ENCODE peak calls at places on chromosomes 7 and 10, in five cellular contexts. X, J, U, G and W are unnamed samples. For H3K27me3, the result is how much of the 10 kb centered on the place peaks cover.

GRCh38 chr7:34011017-34011680 is 105.8 kb downstream of the BMPER start:
- DNase-seq in X (no peak), J (no peak), U (no peak), G (peak), W (no peak)

GRCh38 chr7:45594780-45595535 is 20.8 kb downstream of the ADCY1 start:
- DNase-seq in X (no peak), J (no peak), U (no peak), G (no peak), W (no peak)

GRCh38 chr10:5094265-5095205 is at the start of gene AKR1C3:
- DNase-seq in X (peak), J (peak), U (no peak), G (peak), W (no peak)

GRCh38 chr7:158646766-158647474 is 57.7 kb downstream of the NCAPG2 start:
- DNase-seq in X (no peak), J (no peak), U (no peak), G (no peak), W (no peak)

GRCh38 chr7:44622342-44623151 is 16.1 kb downstream of the OGDH start:
- DNase-seq in X (no peak), J (no peak), U (no peak), G (peak), W (peak)

GRCh38 chr7:105677803-105678583 is 96.7 kb upstream of the EFCAB10 start:
- DNase-seq in X (no peak), J (no peak), U (peak), G (no peak), W (peak)

GRCh38 chr7:126791306-126791705 is 461.4 kb downstream of the GRM8 start:
- DNase-seq in X (no peak), J (no peak), U (no peak), G (no peak), W (no peak)

GRCh38 chr7:65216469-65216868 is 157.2 kb upstream of the ZNF92 start:
- DNase-seq in X (no peak), J (no peak), U (peak), G (peak), W (peak)

GRCh38 chr10:132030898-132031463 is 34.8 kb upstream of the JAKMIP3 start:
- DNase-seq in X (no peak), J (no peak), U (no peak), G (no peak), W (no peak)

GRCh38 chr7:15332962-15333361 is 228.9 kb downstream of the AGMO start:
- DNase-seq in X (no peak), J (no peak), U (no peak), G (no peak), W (no peak)

GRCh38 chr7:116447980-116448839 is 51.3 kb upstream of the CAV2 start:
- DNase-seq in X (no peak), J (no peak), U (no peak), G (no peak), W (no peak)

GRCh38 chr10:87961314-87961713 is 97.9 kb downstream of the PTEN start:
- DNase-seq in X (no peak), J (peak), U (no peak), G (peak), W (no peak)

GRCh38 chr10:129400426-129400825 is 66.6 kb upstream of the MGMT start:
- DNase-seq in X (no peak), J (no peak), U (no peak), G (no peak), W (no peak)

GRCh38 chr7:137978464-137979237 is 23.2 kb downstream of the CREB3L2 start:
- DNase-seq in X (peak), J (peak), U (no peak), G (peak), W (no peak)

GRCh38 chr7:1562126-1562525 is 6.1 kb upstream of the TMEM184A start:
- DNase-seq in X (no peak), J (no peak), U (peak), G (no peak), W (no peak)

GRCh38 chr10:92290076-92290836 is 622 bp downstream of the CPEB3 start:
- DNase-seq in X (no peak), J (no peak), U (peak), G (peak), W (no peak)

GRCh38 chr7:25296086-25296485 is 67.8 kb upstream of the NPVF start:
- DNase-seq in X (no peak), J (no peak), U (no peak), G (no peak), W (no peak)
- H3K27me3 ChIP-seq in X (under half), J (under half), U (under half), G (under half), W (under half)

GRCh38 chr10:12540341-12540781 is 191.0 kb downstream of the CAMK1D start:
- DNase-seq in X (no peak), J (no peak), U (no peak), G (peak), W (no peak)
- H3K27ac ChIP-seq in X (no peak), J (no peak), U (no peak), G (no peak), W (no peak)

GRCh38 chr7:40551685-40552576 is 417.1 kb downstream of the SUGCT start:
- DNase-seq in X (no peak), J (peak), U (no peak), G (peak), W (no peak)
- H3K27me3 ChIP-seq in X (under half), J (under half), U (under half), G (under half), W (under half)

GRCh38 chr7:5657901-5658300 is 123.6 kb downstream of the RNF216 start:
- DNase-seq in X (no peak), J (no peak), U (no peak), G (peak), W (no peak)
- H3K27ac ChIP-seq in X (no peak), J (no peak), U (no peak), G (no peak), W (no peak)

GRCh38 chr7:128701062-128701785 is 29.1 kb downstream of the GARIN1A start:
- DNase-seq in X (no peak), J (no peak), U (no peak), G (no peak), W (no peak)
- H3K27me3 ChIP-seq in X (under half), J (under half), U (under half), G (under half), W (under half)

DNA sequence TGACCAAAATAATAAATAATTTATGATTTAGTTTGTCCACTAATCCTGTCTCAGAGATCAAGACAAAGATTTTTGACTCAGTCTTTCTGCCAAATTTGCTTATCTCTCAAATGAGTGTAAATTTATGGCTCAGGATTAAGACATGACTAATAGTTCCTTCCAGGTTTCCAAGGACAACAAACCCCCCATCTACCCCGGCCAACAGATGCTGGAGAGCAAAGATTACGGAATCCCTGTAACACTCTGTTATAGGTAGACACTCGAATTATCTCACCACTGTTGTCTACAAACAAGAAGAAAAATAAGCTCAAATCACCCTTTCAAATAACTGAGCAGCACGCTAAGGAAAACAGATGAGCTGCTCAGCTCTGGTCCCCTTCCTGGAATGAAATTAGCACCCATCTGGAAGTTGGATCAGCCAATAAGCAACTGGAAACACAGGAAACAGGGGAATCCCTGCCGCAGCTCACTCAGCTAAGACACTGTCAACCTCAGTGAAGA is 56.8 kb upstream of the SVIL start:
- DNase-seq in X (no peak), J (peak), U (no peak), G (peak), W (no peak)
- H3K27ac ChIP-seq in X (no peak), J (peak), U (no peak), G (no peak), W (no peak)